ENCODE peak calls at places on chromosomes 11 and 22, in nine cellular contexts. P is effector memory CD8-positive, alpha-beta T cell; W is nucleus accumbens; I is H7; Q is GF-D8; E is M059J; B is naive thymus-derived CD4-positive, alpha-beta T cell; Y is anterior cingulate cortex; V is GM23338. A is an unnamed sample.
A peak's percentile ranks its signal among the peaks of the same experiment; 100 is the strongest.

GRCh38 chr11:70247710-70248072 is 22.8 kb upstream of the PPFIA1 start:
- DNase-seq in Y (no peak), B (no peak), V (no peak), P (no peak), E (peak; percentile 81), Q (no peak), I (no peak), W (no peak), A (no peak)

GRCh38 chr11:78386551-78386950 is 31.1 kb downstream of the GAB2 start:
- DNase-seq in W (no peak), Q (no peak), E (no peak), V (no peak), I (no peak), B (no peak), Y (no peak), P (no peak), A (no peak)

GRCh38 chr22:19621372-19622060 is 92.8 kb upstream of the SEPTIN5 start:
- DNase-seq in P (no peak), I (peak; percentile 82), V (peak; percentile 46), W (no peak), Y (no peak), Q (no peak), B (no peak), E (no peak), A (no peak)

GRCh38 chr22:31490496-31490925 is 869 bp upstream of the EIF4ENIF1 start:
- DNase-seq in Y (peak; percentile 37), W (no peak), P (peak; percentile 48), E (peak; percentile 67), V (peak; percentile 58), Q (peak; percentile 92), I (peak; percentile 68), B (peak; percentile 58), A (peak; percentile 62)

GRCh38 chr11:6771926-6772898 is at the start of gene OR2AG2:
- DNase-seq in W (no peak), Q (peak; percentile 31), I (no peak), B (no peak), V (no peak), P (no peak), Y (no peak), E (no peak), A (no peak)

GRCh38 chr11:12812849-12813248 is 138.6 kb downstream of the TEAD1 start:
- DNase-seq in W (no peak), B (no peak), P (no peak), E (peak; percentile 52), Y (no peak), I (no peak), V (no peak), Q (no peak), A (no peak)

GRCh38 chr11:85806016-85806415 is 4.9 kb downstream of the SYTL2 start:
- DNase-seq in P (no peak), V (no peak), Y (no peak), E (peak; percentile 51), B (no peak), I (no peak), W (no peak), Q (no peak), A (no peak)

GRCh38 chr22:45537734-45538181 is 35.1 kb downstream of the FBLN1 start:
- DNase-seq in Y (peak; percentile 64), B (no peak), E (peak; percentile 90), Q (no peak), P (no peak), V (no peak), W (peak; percentile 36), I (no peak), A (no peak)

GRCh38 chr22:31248965-31249940 is 37.2 kb downstream of the LIMK2 start:
- DNase-seq in E (no peak), V (no peak), I (no peak), B (no peak), P (no peak), Y (peak; percentile 33), W (peak; percentile 32), Q (no peak), A (peak; percentile 25)

GRCh38 chr11:43842021-43842420 is 38.6 kb upstream of the ALKBH3 start:
- DNase-seq in B (no peak), V (no peak), Y (no peak), E (no peak), I (no peak), Q (no peak), W (no peak), P (no peak), A (no peak)

GRCh38 chr11:45193695-45194094 is 47.3 kb downstream of the PRDM11 start:
- DNase-seq in Y (no peak), V (no peak), I (no peak), B (no peak), W (no peak), P (no peak), E (no peak), Q (no peak), A (no peak)

GRCh38 chr11:119996556-119996955 is 141.4 kb downstream of the TRIM29 start:
- DNase-seq in Y (no peak), B (no peak), W (no peak), Q (no peak), P (no peak), V (no peak), I (no peak), E (no peak), A (no peak)

GRCh38 chr11:47941907-47942558 is 38.3 kb upstream of the PTPRJ start:
- DNase-seq in B (no peak), P (no peak), W (no peak), Q (no peak), I (no peak), V (peak; percentile 26), E (peak; percentile 22), Y (peak; percentile 12), A (peak; percentile 6)

GRCh38 chr22:46443850-46444389 is 93.5 kb downstream of the CELSR1 start:
- DNase-seq in B (no peak), Y (no peak), E (no peak), Q (no peak), I (peak; percentile 83), W (no peak), P (no peak), V (peak; percentile 33), A (no peak)

GRCh38 chr11:78350101-78350645 is 67.4 kb downstream of the GAB2 start:
- DNase-seq in P (no peak), W (no peak), Q (peak; percentile 65), V (peak; percentile 24), E (peak; percentile 24), Y (peak; percentile 18), B (no peak), I (no peak), A (no peak)

GRCh38 chr11:128336203-128336602 is 251.2 kb downstream of the ETS1 start:
- DNase-seq in Y (no peak), I (no peak), W (no peak), E (peak; percentile 100), V (no peak), B (no peak), P (no peak), Q (no peak), A (no peak)

GRCh38 chr11:75784506-75784905 is 15.9 kb downstream of the DGAT2 start:
- DNase-seq in V (no peak), P (no peak), Y (no peak), B (no peak), E (no peak), W (no peak), I (no peak), Q (no peak), A (no peak)

GRCh38 chr22:19325296-19325950 is 33.9 kb upstream of the CLTCL1 start:
- DNase-seq in W (no peak), Y (no peak), Q (no peak), I (no peak), V (no peak), E (peak; percentile 4), B (no peak), P (no peak), A (no peak)

GRCh38 chr11:99865951-99866350 is 821.1 kb upstream of the ARHGAP42 start:
- DNase-seq in P (no peak), B (no peak), E (peak; percentile 71), Y (no peak), Q (no peak), W (no peak), I (no peak), V (no peak), A (no peak)

GRCh38 chr11:96967616-96968015 is 577.8 kb downstream of the JRKL start:
- DNase-seq in I (no peak), Q (no peak), P (no peak), Y (no peak), E (peak; percentile 29), B (no peak), V (no peak), W (no peak), A (no peak)

GRCh38 chr11:2077061-2077802 is 62.0 kb downstream of the IGF2 start:
- DNase-seq in E (peak; percentile 92), V (no peak), Q (no peak), I (no peak), W (no peak), B (no peak), P (no peak), Y (no peak), A (no peak)

GRCh38 chr11:70751142-70751734 is 352.9 kb downstream of the CTTN start:
- DNase-seq in Q (no peak), P (no peak), W (no peak), Y (no peak), B (no peak), E (peak; percentile 7), V (no peak), I (no peak), A (no peak)

GRCh38 chr11:108587109-108587508 is 6.5 kb downstream of the EXPH5 start:
- DNase-seq in E (no peak), Y (no peak), I (no peak), B (no peak), W (no peak), P (no peak), Q (no peak), V (no peak), A (no peak)

GRCh38 chr22:42336527-42337227 is 66.2 kb upstream of the TCF20 start:
- DNase-seq in V (no peak), Y (no peak), W (no peak), B (no peak), I (no peak), P (no peak), E (no peak), Q (no peak), A (no peak)

GRCh38 chr11:1943977-1944376 is 3.2 kb upstream of the MRPL23 start:
- DNase-seq in I (no peak), B (no peak), P (no peak), E (peak; percentile 87), Y (no peak), V (no peak), Q (no peak), W (no peak), A (no peak)

GRCh38 chr22:42357221-42357620 is 75.0 kb downstream of the NFAM1 start:
- DNase-seq in I (no peak), E (no peak), W (no peak), Q (no peak), B (no peak), Y (no peak), V (no peak), P (no peak), A (no peak)

GRCh38 chr11:63775221-63775620 is 6.6 kb upstream of the ZFTA start:
- DNase-seq in Y (no peak), I (no peak), P (no peak), B (no peak), W (no peak), V (no peak), E (no peak), Q (no peak), A (no peak)